ENCODE peak calls at places on chromosomes 3 and 15, in five cellular contexts. W, F, N, U and C are unnamed samples.

GRCh38 chr3:47541583-47542108 is 28.1 kb upstream of the ELP6 start:
- DNase-seq in U (no peak), F (no peak), N (no peak), W (no peak), C (no peak)

GRCh38 chr3:106820726-106821362 is 556.4 kb upstream of the CCDC54 start:
- DNase-seq in U (no peak), W (no peak), N (no peak), F (no peak), C (no peak)

GRCh38 chr3:187063286-187064081 is 75.8 kb downstream of the RPL39L start:
- DNase-seq in W (peak), N (no peak), U (no peak), F (no peak), C (peak)

GRCh38 chr15:82812994-82813393 is 3.6 kb downstream of the WHAMM start:
- DNase-seq in U (no peak), N (no peak), W (no peak), F (no peak), C (no peak)

GRCh38 chr3:101970212-101970611 is 120.9 kb downstream of the NFKBIZ start:
- DNase-seq in F (no peak), U (no peak), N (no peak), W (no peak), C (no peak)

GRCh38 chr3:37793889-37794591 is 67.6 kb upstream of the CTDSPL start:
- DNase-seq in W (no peak), N (no peak), U (no peak), F (no peak), C (no peak)

GRCh38 chr15:56759450-56759845 is 26.1 kb upstream of the ZNF280D start:
- DNase-seq in F (no peak), U (no peak), W (no peak), N (no peak), C (no peak)

GRCh38 chr15:48718646-48719045 is 73.1 kb upstream of the FBN1 start:
- DNase-seq in U (no peak), W (no peak), N (no peak), F (no peak), C (no peak)

GRCh38 chr3:104291878-104292277 is 1074.8 kb upstream of the ALCAM start:
- DNase-seq in F (no peak), U (no peak), W (no peak), N (peak), C (peak)

GRCh38 chr3:138389841-138390581 is 41.6 kb downstream of the MRAS start:
- DNase-seq in F (no peak), N (no peak), W (peak), U (no peak), C (no peak)

GRCh38 chr15:40105517-40106202 is 3.0 kb downstream of the BMF start:
- DNase-seq in N (no peak), W (no peak), F (no peak), U (no peak), C (no peak)

GRCh38 chr3:15269091-15269989 is 63.0 kb downstream of the SH3BP5 start:
- DNase-seq in U (peak), N (no peak), W (no peak), F (peak), C (no peak)